ENCODE peak calls at places on chromosomes 13 and 19, in ten cellular contexts. Q, B, U, X, L, K, R, Y, D and F are unnamed samples.
A peak's percentile ranks its signal among the peaks of the same experiment; 100 is the strongest.

GRCh38 chr13:77697208-77698103 is at the start of gene SLAIN1:
- DNase-seq in R (peak; percentile 92), D (peak; percentile 95), Y (peak; percentile 90), K (peak; percentile 93), Q (peak; percentile 38), B (peak; percentile 28), U (peak; percentile 88), L (peak; percentile 89), X (no peak), F (peak; percentile 95)

GRCh38 chr13:20580257-20580656 is 13.3 kb downstream of the IFT88 start:
- DNase-seq in Q (no peak), X (no peak), R (no peak), D (no peak), U (no peak), Y (no peak), B (peak; percentile 9), L (no peak), K (no peak), F (no peak)

GRCh38 chr13:43195551-43195950 is 172.2 kb downstream of the DNAJC15 start:
- DNase-seq in Q (no peak), X (no peak), L (no peak), K (no peak), U (no peak), Y (no peak), B (no peak), R (no peak), D (no peak), F (no peak)

GRCh38 chr13:24692541-24692940 is 12.3 kb downstream of the ATP12A start:
- DNase-seq in D (no peak), Q (no peak), L (no peak), X (no peak), B (peak; percentile 82), R (no peak), U (peak; percentile 33), Y (no peak), K (no peak), F (no peak)

GRCh38 chr13:57595775-57596174 is 35.8 kb upstream of the PCDH17 start:
- DNase-seq in Y (no peak), K (no peak), R (no peak), Q (no peak), B (no peak), U (no peak), D (no peak), X (no peak), L (no peak), F (no peak)

GRCh38 chr19:5586300-5587070 is 18.7 kb upstream of the TINCR start:
- DNase-seq in R (no peak), K (peak; percentile 64), X (no peak), L (no peak), B (no peak), Q (no peak), D (no peak), U (no peak), Y (no peak), F (no peak)

GRCh38 chr13:50425772-50426171 is 410.5 kb downstream of the KCNRG start:
- DNase-seq in K (no peak), Y (no peak), D (no peak), R (peak; percentile 40), U (no peak), X (no peak), B (no peak), L (no peak), Q (no peak), F (no peak)

GRCh38 chr13:46314587-46314986 is 72.5 kb downstream of the RUBCNL start:
- DNase-seq in Y (no peak), Q (no peak), K (no peak), X (no peak), B (no peak), R (no peak), D (no peak), U (no peak), L (no peak), F (no peak)

GRCh38 chr13:95255072-95255732 is 46.0 kb downstream of the ABCC4 start:
- DNase-seq in R (no peak), X (no peak), L (no peak), Q (no peak), Y (no peak), B (no peak), D (no peak), K (no peak), U (no peak), F (no peak)

GRCh38 chr13:95254341-95254740 is 46.9 kb downstream of the ABCC4 start:
- DNase-seq in X (no peak), L (no peak), U (no peak), R (no peak), Y (no peak), Q (no peak), K (no peak), D (no peak), B (no peak), F (no peak)

GRCh38 chr13:95258619-95259194 is 42.5 kb downstream of the ABCC4 start:
- DNase-seq in Q (no peak), K (peak; percentile 80), X (no peak), U (no peak), L (no peak), R (no peak), D (no peak), B (no peak), Y (no peak), F (no peak)

GRCh38 chr13:95258098-95258497 is 43.2 kb downstream of the ABCC4 start:
- DNase-seq in X (no peak), Y (no peak), D (no peak), K (no peak), Q (no peak), U (no peak), L (no peak), B (no peak), R (no peak), F (no peak)

DNA sequence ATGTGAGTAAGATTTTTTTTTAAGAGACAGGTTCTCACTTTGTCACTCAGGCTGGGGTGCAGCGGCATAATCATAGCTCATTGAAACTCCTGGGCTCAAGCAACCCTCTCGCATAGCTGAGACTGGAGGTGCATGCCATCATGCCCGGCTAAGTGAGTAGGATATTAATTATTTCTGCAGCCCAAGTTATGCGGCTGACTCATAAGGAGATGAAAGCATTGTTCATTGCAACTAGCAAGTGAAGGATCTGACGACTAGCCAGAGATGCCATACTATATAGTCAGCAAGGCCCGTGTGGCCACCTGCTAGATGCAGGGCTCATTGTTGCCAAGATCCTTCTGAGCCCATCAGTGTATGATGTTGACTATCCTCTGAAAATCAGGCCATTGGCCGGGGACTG is 45.2 kb downstream of the ABCC4 start:
- DNase-seq in K (no peak), U (no peak), Y (no peak), R (no peak), D (no peak), Q (no peak), X (peak; percentile 69), L (no peak), B (peak; percentile 84), F (no peak)
- H3K4me1 ChIP-seq in K (peaks cover 12% of the 10 kb centered on the region), U (peaks cover 11% of the 10 kb centered on the region), Y (no peaks in the 10 kb centered on the region), R (no peaks in the 10 kb centered on the region), D (no peaks in the 10 kb centered on the region), Q (no peaks in the 10 kb centered on the region), X (peaks cover 12% of the 10 kb centered on the region), L (no peaks in the 10 kb centered on the region), B (no peaks in the 10 kb centered on the region), F (peaks cover 2% of the 10 kb centered on the region)

GRCh38 chr13:111203742-111204386 is 88.8 kb downstream of the ARHGEF7 start:
- DNase-seq in R (peak; percentile 51), X (no peak), B (no peak), Y (no peak), D (no peak), Q (no peak), U (no peak), L (no peak), K (no peak), F (no peak)

GRCh38 chr13:111204438-111205177 is 89.5 kb downstream of the ARHGEF7 start:
- DNase-seq in K (no peak), U (peak; percentile 50), X (no peak), Q (no peak), L (no peak), B (peak; percentile 91), D (peak; percentile 63), Y (no peak), R (no peak), F (no peak)

GRCh38 chr13:111202745-111203144 is 87.6 kb downstream of the ARHGEF7 start:
- DNase-seq in Q (no peak), Y (no peak), K (no peak), D (no peak), X (peak; percentile 87), B (peak; percentile 96), L (no peak), U (no peak), R (peak; percentile 66), F (no peak)

GRCh38 chr13:111209613-111210012 is 94.5 kb downstream of the ARHGEF7 start:
- DNase-seq in Y (no peak), Q (no peak), K (no peak), R (no peak), D (no peak), X (no peak), L (no peak), U (no peak), B (no peak), F (no peak)

DNA sequence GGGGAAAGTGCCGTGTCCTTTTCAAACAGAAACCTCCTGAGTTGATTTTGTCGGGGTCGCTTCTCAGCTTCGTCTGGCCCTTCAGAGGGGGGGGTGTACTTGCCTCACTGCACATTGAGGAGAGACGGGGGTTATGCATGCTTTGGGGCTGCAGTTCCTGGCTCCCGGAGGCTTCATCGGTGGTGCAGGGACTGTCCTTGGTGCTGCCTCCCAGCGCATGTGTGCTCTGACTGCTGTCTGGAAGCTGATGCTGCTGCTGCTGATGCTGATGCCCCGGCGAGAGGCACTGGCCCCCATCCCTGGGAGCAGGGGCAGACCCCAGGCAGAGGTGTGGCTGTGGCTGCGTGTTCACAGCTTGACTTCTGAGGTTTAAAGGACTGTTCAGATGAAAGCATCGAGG is 91.0 kb downstream of the ARHGEF7 start:
- DNase-seq in B (no peak), K (no peak), L (no peak), R (no peak), Y (no peak), D (no peak), U (no peak), X (no peak), Q (no peak), F (no peak)
- H3K4me1 ChIP-seq in B (peaks cover 25% of the 10 kb centered on the region), K (peaks cover 16% of the 10 kb centered on the region), L (peaks cover 15% of the 10 kb centered on the region), R (peaks cover 61% of the 10 kb centered on the region), Y (peaks cover 3% of the 10 kb centered on the region), D (peaks cover 62% of the 10 kb centered on the region), U (peaks cover 31% of the 10 kb centered on the region), X (peaks cover 39% of the 10 kb centered on the region), Q (peaks cover 79% of the 10 kb centered on the region), F (peaks cover 98% of the 10 kb centered on the region)

DNA sequence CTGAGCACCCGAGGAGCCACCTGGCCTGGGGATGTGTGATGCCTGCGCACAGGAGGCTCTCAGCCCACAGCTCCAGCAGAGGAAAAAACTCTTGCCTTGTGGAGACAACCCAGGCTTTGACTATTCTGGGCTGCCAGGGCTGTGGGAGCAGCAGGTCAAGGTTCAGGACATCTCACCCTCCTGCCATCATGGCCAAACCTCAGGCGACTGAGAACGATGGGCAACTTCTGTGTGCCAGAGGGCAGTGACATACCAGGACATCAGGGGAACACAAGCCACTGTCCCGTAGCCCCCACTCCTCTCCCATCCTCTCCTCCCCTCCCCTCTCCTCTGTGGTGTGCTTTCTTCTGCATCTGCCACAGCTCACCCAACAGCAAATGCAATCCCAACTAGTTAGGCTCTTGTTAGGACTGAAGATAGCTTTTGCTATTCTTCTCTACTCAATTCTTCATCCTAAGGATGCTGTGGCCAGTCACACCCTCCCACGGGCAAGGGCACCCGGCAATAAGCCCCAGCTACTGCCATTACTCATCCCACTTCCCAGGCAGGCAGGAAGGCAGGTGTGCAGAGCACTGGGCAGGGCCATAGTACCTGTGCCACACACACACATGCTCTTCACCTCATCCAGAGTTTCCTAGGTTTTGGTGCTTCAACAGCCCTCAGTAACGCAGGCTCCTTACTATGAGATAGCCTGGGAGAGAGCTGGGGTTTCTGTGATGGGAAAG is 16.8 kb downstream of the ELL start:
- DNase-seq in X (no peak), K (no peak), Y (no peak), U (no peak), L (no peak), Q (no peak), B (no peak), R (no peak), D (no peak), F (no peak)
- H3K4me1 ChIP-seq in X (no peaks in the 10 kb centered on the region), K (peaks cover 95% of the 10 kb centered on the region), Y (peaks cover 23% of the 10 kb centered on the region), U (peaks cover 98% of the 10 kb centered on the region), L (peaks cover 56% of the 10 kb centered on the region), Q (peaks cover 96% of the 10 kb centered on the region), B (peaks cover 54% of the 10 kb centered on the region), R (peaks cover 4% of the 10 kb centered on the region), D (no peaks in the 10 kb centered on the region), F (peaks cover 99% of the 10 kb centered on the region)

DNA sequence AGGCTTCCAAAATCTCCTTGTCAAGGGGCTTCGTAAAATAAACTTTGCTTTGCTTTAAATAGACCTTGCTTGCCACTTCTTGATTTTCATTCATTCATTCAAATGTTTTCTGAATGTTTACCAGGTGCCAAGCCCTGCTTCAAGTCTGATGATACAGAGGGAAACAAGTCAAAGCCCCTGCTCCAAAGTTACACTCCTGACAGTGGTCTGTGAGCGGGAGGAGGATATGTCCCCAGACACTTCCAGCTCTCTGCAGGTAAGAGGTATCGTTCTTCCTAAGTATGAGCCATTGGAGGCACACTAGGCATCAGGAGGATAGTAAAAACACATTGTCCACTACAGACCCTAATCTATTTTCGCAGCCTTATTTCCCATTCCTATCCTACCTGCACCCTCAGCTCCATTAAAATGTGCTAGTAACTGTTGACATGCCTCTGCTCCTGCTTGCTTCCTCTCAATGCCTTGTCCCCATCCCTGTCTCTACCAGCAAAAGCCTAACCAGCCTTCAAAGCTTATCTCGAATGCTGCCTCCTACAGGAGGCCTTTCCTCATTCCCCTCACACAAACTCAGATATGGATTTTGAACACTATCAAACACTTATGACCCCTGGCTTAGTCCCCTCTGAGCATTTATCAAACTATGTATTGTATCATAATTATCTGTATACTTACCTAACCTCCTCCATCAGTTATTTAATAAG is 6.2 kb upstream of the WBP4 start:
- DNase-seq in L (no peak), Q (no peak), U (no peak), B (no peak), X (no peak), Y (no peak), D (peak; percentile 31), K (no peak), R (peak; percentile 60), F (no peak)
- H3K4me1 ChIP-seq in L (peaks cover 4% of the 10 kb centered on the region), Q (peaks cover 37% of the 10 kb centered on the region), U (peaks cover 86% of the 10 kb centered on the region), B (peaks cover 16% of the 10 kb centered on the region), X (peaks cover 24% of the 10 kb centered on the region), Y (no peaks in the 10 kb centered on the region), D (peaks cover 7% of the 10 kb centered on the region), K (peaks cover 9% of the 10 kb centered on the region), R (peaks cover 87% of the 10 kb centered on the region), F (peaks cover 78% of the 10 kb centered on the region)